ENCODE peak calls at places on chromosome 22, in five cellular contexts. N is IMR-90, E is endothelial cell of umbilical vein, Q is fibroblast of lung, X is dorsolateral prefrontal cortex. A is an unnamed sample.

GRCh38 chr22:46993626-46994025 is 231.2 kb downstream of the TBC1D22A start:
- DNase-seq in Q (no peak), E (no peak), N (no peak), X (no peak), A (no peak)

GRCh38 chr22:26342719-26343449 is 86.2 kb upstream of the ASPHD2 start:
- DNase-seq in Q (no peak), N (no peak), E (no peak), X (no peak), A (no peak)

GRCh38 chr22:37803636-37804371 is 3.9 kb upstream of the GCAT start:
- DNase-seq in Q (no peak), X (no peak), E (no peak), N (no peak), A (no peak)

GRCh38 chr22:36435516-36436415 is 45.7 kb downstream of the TXN2 start:
- DNase-seq in N (no peak), X (no peak), E (no peak), Q (no peak), A (no peak)

GRCh38 chr22:34812631-34813030 is 253.3 kb upstream of the ISX start:
- DNase-seq in N (no peak), X (no peak), Q (no peak), E (no peak), A (no peak)

GRCh38 chr22:22682807-22683667 is 38.6 kb downstream of the GGTLC2 start:
- DNase-seq in Q (peak; percentile 43), N (peak; percentile 65), X (no peak), E (no peak), A (no peak)

GRCh38 chr22:36823177-36823839 is 6.5 kb upstream of the PVALB start:
- DNase-seq in X (no peak), N (peak; percentile 5), Q (no peak), E (peak; percentile 71), A (no peak)

GRCh38 chr22:47098121-47098520 is 335.7 kb downstream of the TBC1D22A start:
- DNase-seq in X (no peak), E (no peak), Q (no peak), N (no peak), A (no peak)

GRCh38 chr22:19715286-19715939 is 1.1 kb downstream of the SEPTIN5 start:
- DNase-seq in Q (no peak), X (no peak), E (no peak), N (no peak), A (no peak)

GRCh38 chr22:38989461-38989860 is 7.3 kb downstream of the APOBEC3B start:
- DNase-seq in N (no peak), Q (no peak), E (no peak), X (no peak), A (no peak)

GRCh38 chr22:46297151-46297819 is 615 bp downstream of the GTSE1 start:
- DNase-seq in Q (peak; percentile 9), N (peak; percentile 35), E (peak; percentile 46), X (no peak), A (no peak)

GRCh38 chr22:23509571-23510302 is 70.4 kb downstream of the IGLL1 start:
- DNase-seq in E (peak; percentile 7), N (peak; percentile 10), X (peak; percentile 52), Q (no peak), A (no peak)

GRCh38 chr22:38035530-38035885 is 21.7 kb upstream of the PICK1 start:
- DNase-seq in E (no peak), X (no peak), Q (no peak), N (no peak), A (no peak)

GRCh38 chr22:38177926-38178604 is 3.6 kb downstream of the PLA2G6 start:
- DNase-seq in E (peak; percentile 90), Q (peak; percentile 83), X (peak; percentile 49), N (peak; percentile 89), A (no peak)

GRCh38 chr22:30481711-30482110 is 9.9 kb upstream of the SEC14L3 start:
- DNase-seq in X (no peak), N (peak; percentile 8), Q (peak; percentile 11), E (no peak), A (no peak)

GRCh38 chr22:30869996-30870395 is 98.6 kb downstream of the MORC2 start:
- DNase-seq in E (no peak), Q (no peak), X (no peak), N (no peak), A (no peak)

GRCh38 chr22:40525250-40525884 is 111.2 kb downstream of the MRTFA start:
- DNase-seq in N (peak; percentile 46), X (peak; percentile 29), E (peak; percentile 65), Q (peak; percentile 69), A (peak; percentile 88)

GRCh38 chr22:24506802-24507438 is 11.8 kb downstream of the UPB1 start:
- DNase-seq in N (peak; percentile 45), Q (peak; percentile 20), X (no peak), E (peak; percentile 52), A (no peak)

GRCh38 chr22:26169312-26170111 is at the start of gene SEZ6L:
- DNase-seq in Q (no peak), X (no peak), N (no peak), E (no peak), A (peak; percentile 82)

GRCh38 chr22:23888615-23889401 is 5.4 kb upstream of the MIF start:
- DNase-seq in N (peak; percentile 39), Q (peak; percentile 42), E (peak; percentile 3), X (peak; percentile 28), A (no peak)

GRCh38 chr22:26674211-26675190 is 17.1 kb downstream of the MIAT start:
- DNase-seq in E (no peak), N (no peak), X (no peak), Q (no peak), A (no peak)

GRCh38 chr22:22156716-22157499 is 87.7 kb upstream of the VPREB1 start:
- DNase-seq in X (peak; percentile 38), E (peak; percentile 50), N (peak; percentile 73), Q (peak; percentile 73), A (no peak)

GRCh38 chr22:29668681-29669080 is 51.1 kb upstream of the CABP7 start:
- DNase-seq in E (no peak), N (no peak), Q (no peak), X (no peak), A (no peak)

GRCh38 chr22:46449116-46449691 is 88.2 kb downstream of the CELSR1 start:
- DNase-seq in N (no peak), Q (no peak), X (no peak), E (no peak), A (no peak)

GRCh38 chr22:34623580-34623979 is 442.4 kb upstream of the ISX start:
- DNase-seq in E (no peak), N (no peak), X (no peak), Q (no peak), A (no peak)

GRCh38 chr22:32820131-32820882 is 18.8 kb downstream of the TIMP3 start:
- DNase-seq in X (no peak), N (peak; percentile 41), E (no peak), Q (no peak), A (no peak)

GRCh38 chr22:19430890-19431541 is 517 bp downstream of the HIRA start:
- DNase-seq in E (peak; percentile 29), N (peak; percentile 19), Q (peak; percentile 36), X (no peak), A (no peak)

GRCh38 chr22:25068701-25069100 is 116.2 kb downstream of the KIAA1671 start:
- DNase-seq in Q (no peak), E (no peak), X (no peak), N (no peak), A (no peak)

GRCh38 chr22:38513063-38513462 is 7.0 kb upstream of the DDX17 start:
- DNase-seq in Q (no peak), X (no peak), E (no peak), N (no peak), A (no peak)

GRCh38 chr22:43996170-43996980 is 27.7 kb upstream of the PARVB start:
- DNase-seq in N (no peak), X (peak; percentile 57), E (peak; percentile 39), Q (no peak), A (no peak)

GRCh38 chr22:43995798-43996169 is 28.3 kb upstream of the PARVB start:
- DNase-seq in Q (no peak), E (no peak), X (no peak), N (no peak), A (no peak)

GRCh38 chr22:43995057-43995685 is 28.9 kb upstream of the PARVB start:
- DNase-seq in N (no peak), E (no peak), Q (no peak), X (no peak), A (no peak)

GRCh38 chr22:43998865-43999264 is 25.2 kb upstream of the PARVB start:
- DNase-seq in X (no peak), Q (no peak), N (no peak), E (no peak), A (no peak)

GRCh38 chr22:43996981-43997265 is 27.2 kb upstream of the PARVB start:
- DNase-seq in E (no peak), N (no peak), X (no peak), Q (no peak), A (no peak)
- TF ChIP-seq CTCF in E (no peak), N (no peak), X (no peak), Q (no peak), A (no peak)

GRCh38 chr22:50189849-50190181 is 4.1 kb downstream of the TRABD start:
- DNase-seq in Q (peak; percentile 33), N (no peak), E (no peak), X (no peak), A (no peak)
- TF ChIP-seq CTCF in Q (no peak), N (no peak), E (no peak), X (no peak), A (no peak)

GRCh38 chr22:49021926-49022815 is 805.5 kb downstream of the BRD1 start:
- DNase-seq in E (no peak), N (no peak), X (peak; percentile 22), Q (no peak), A (no peak)
- TF ChIP-seq CTCF in E (no peak), N (no peak), X (no peak), Q (no peak), A (no peak)

GRCh38 chr22:27843441-27843840 is 41.9 kb upstream of the MN1 start:
- DNase-seq in Q (no peak), N (no peak), X (no peak), E (no peak), A (peak; percentile 71)

GRCh38 chr22:27844256-27844655 is 42.7 kb upstream of the MN1 start:
- DNase-seq in X (no peak), Q (no peak), N (no peak), E (no peak), A (peak; percentile 36)

GRCh38 chr22:27842236-27842993 is 40.9 kb upstream of the MN1 start:
- DNase-seq in Q (no peak), N (no peak), E (no peak), X (no peak), A (no peak)

GRCh38 chr22:27844656-27845602 is 43.4 kb upstream of the MN1 start:
- DNase-seq in N (no peak), Q (no peak), X (no peak), E (no peak), A (peak; percentile 81)

GRCh38 chr22:27842994-27843431 is 41.5 kb upstream of the MN1 start:
- DNase-seq in N (no peak), E (no peak), Q (no peak), X (no peak), A (peak; percentile 38)
- TF ChIP-seq CTCF in N (no peak), E (no peak), Q (no peak), X (no peak), A (no peak)

GRCh38 chr22:42719133-42719532 is 1.5 kb downstream of the A4GALT start:
- DNase-seq in X (no peak), Q (no peak), N (no peak), E (no peak), A (no peak)
- TF ChIP-seq CTCF in X (no peak), Q (no peak), N (no peak), E (no peak), A (no peak)

GRCh38 chr22:20777420-20778177 is 3.7 kb downstream of the SERPIND1 start:
- DNase-seq in X (no peak), N (peak; percentile 94), Q (peak; percentile 92), E (peak; percentile 67), A (no peak)
- TF ChIP-seq CTCF in X (no peak), N (peak; percentile 41), Q (no peak), E (no peak), A (no peak)

GRCh38 chr22:43060213-43060612 is 29.0 kb downstream of the TTLL1 start:
- DNase-seq in E (peak; percentile 35), N (no peak), Q (peak; percentile 12), X (no peak), A (no peak)
- TF ChIP-seq CTCF in E (peak; percentile 79), N (peak; percentile 46), Q (peak; percentile 65), X (peak; percentile 58), A (peak; percentile 64)